ENCODE peak calls at places on chromosome 2, in eight cellular contexts. B is left lung, M is neural progenitor cell, S is IMR-90, G is right atrium auricular region, I is aorta, Q is lung, R is transverse colon. D is an unnamed sample.

GRCh38 chr2:146949400-146949799 is 895.4 kb upstream of the ACVR2A start:
- DNase-seq in B (no peak), M (no peak), S (no peak), G (no peak), I (no peak), Q (no peak), R (no peak), D (no peak)

GRCh38 chr2:137435176-137435575 is 529.1 kb upstream of the HNMT start:
- DNase-seq in B (no peak), M (no peak), S (no peak), G (no peak), I (no peak), Q (no peak), R (no peak), D (no peak)

GRCh38 chr2:239833728-239834109 is 191.4 kb downstream of the NDUFA10 start:
- DNase-seq in B (no peak), M (no peak), S (no peak), G (peak; percentile 46), I (no peak), Q (peak; percentile 27), R (no peak), D (no peak)

GRCh38 chr2:152542995-152543481 is 174.2 kb downstream of the PRPF40A start:
- DNase-seq in B (no peak), M (peak; percentile 77), S (peak; percentile 100), G (no peak), I (no peak), Q (no peak), R (no peak), D (no peak)

GRCh38 chr2:36511858-36512630 is 85.9 kb downstream of the FEZ2 start:
- DNase-seq in B (no peak), M (no peak), S (no peak), G (no peak), I (no peak), Q (no peak), R (no peak), D (no peak)

GRCh38 chr2:205405194-205405593 is 277.1 kb upstream of the NRP2 start:
- DNase-seq in B (no peak), M (no peak), S (peak; percentile 57), G (no peak), I (no peak), Q (no peak), R (no peak), D (no peak)

GRCh38 chr2:46510596-46511177 is 31.3 kb downstream of the TMEM247 start:
- DNase-seq in B (no peak), M (no peak), S (no peak), G (no peak), I (no peak), Q (no peak), R (no peak), D (no peak)

GRCh38 chr2:204315236-204315662 is 230.0 kb upstream of the PARD3B start:
- DNase-seq in B (no peak), M (no peak), S (peak; percentile 32), G (no peak), I (peak; percentile 70), Q (no peak), R (peak; percentile 13), D (no peak)

GRCh38 chr2:30677231-30677630 is 130.0 kb downstream of the CAPN13 start:
- DNase-seq in B (no peak), M (no peak), S (no peak), G (no peak), I (no peak), Q (no peak), R (no peak), D (no peak)

GRCh38 chr2:237474931-237475703 is 11.9 kb upstream of the MLPH start:
- DNase-seq in B (peak; percentile 86), M (peak; percentile 92), S (peak; percentile 77), G (peak; percentile 81), I (peak; percentile 94), Q (peak; percentile 84), R (peak; percentile 85), D (peak; percentile 96)

GRCh38 chr2:144553379-144553778 is 33.5 kb upstream of the ZEB2 start:
- DNase-seq in B (no peak), M (no peak), S (peak; percentile 97), G (no peak), I (no peak), Q (no peak), R (no peak), D (no peak)

GRCh38 chr2:191245046-191245868 is at the start of gene MYO1B:
- DNase-seq in B (peak; percentile 80), M (peak; percentile 95), S (peak; percentile 74), G (no peak), I (peak; percentile 92), Q (peak; percentile 76), R (peak; percentile 82), D (peak; percentile 88)

GRCh38 chr2:233501198-233502076 is 65.1 kb downstream of the USP40 start:
- DNase-seq in B (no peak), M (no peak), S (peak; percentile 81), G (no peak), I (no peak), Q (no peak), R (no peak), D (no peak)

GRCh38 chr2:147045113-147045512 is 799.7 kb upstream of the ACVR2A start:
- DNase-seq in B (no peak), M (peak; percentile 81), S (peak; percentile 22), G (peak; percentile 59), I (no peak), Q (peak; percentile 52), R (peak; percentile 60), D (peak; percentile 26)

GRCh38 chr2:37858197-37858711 is 66.8 kb upstream of the RMDN2 start:
- DNase-seq in B (no peak), M (no peak), S (peak; percentile 77), G (no peak), I (no peak), Q (no peak), R (peak; percentile 15), D (no peak)

GRCh38 chr2:9221223-9221622 is 14.6 kb downstream of the ASAP2 start:
- DNase-seq in B (no peak), M (no peak), S (no peak), G (peak; percentile 59), I (no peak), Q (no peak), R (no peak), D (no peak)

GRCh38 chr2:221075203-221075602 is 496.9 kb downstream of the EPHA4 start:
- DNase-seq in B (no peak), M (no peak), S (peak; percentile 92), G (no peak), I (no peak), Q (no peak), R (no peak), D (no peak)

GRCh38 chr2:10039658-10040410 is 3.5 kb upstream of the KLF11 start:
- DNase-seq in B (no peak), M (no peak), S (no peak), G (no peak), I (peak; percentile 81), Q (no peak), R (peak; percentile 42), D (peak; percentile 81)

GRCh38 chr2:138829326-138829725 is 49.1 kb upstream of the NXPH2 start:
- DNase-seq in B (no peak), M (peak; percentile 82), S (peak; percentile 4), G (no peak), I (no peak), Q (no peak), R (no peak), D (peak; percentile 21)

GRCh38 chr2:97844311-97844859 is 131.0 kb downstream of the ZAP70 start:
- DNase-seq in B (no peak), M (no peak), S (no peak), G (no peak), I (no peak), Q (no peak), R (no peak), D (no peak)

GRCh38 chr2:200379481-200380120 is 73.1 kb downstream of the SPATS2L start:
- DNase-seq in B (no peak), M (peak; percentile 69), S (no peak), G (no peak), I (no peak), Q (no peak), R (no peak), D (no peak)

GRCh38 chr2:110679337-110679707 is 1.5 kb upstream of the BUB1 start:
- DNase-seq in B (no peak), M (no peak), S (no peak), G (no peak), I (no peak), Q (no peak), R (no peak), D (peak; percentile 56)
- H3K27ac ChIP-seq in B (peak overlapping the region; percentile 84), M (no peak overlapping the region), S (no peak overlapping the region), G (no peak overlapping the region), I (no peak overlapping the region), Q (no peak overlapping the region), R (peak overlapping the region; percentile 88), D (no peak overlapping the region)

GRCh38 chr2:230874456-230874855 is 9.7 kb downstream of the ITM2C start:
- DNase-seq in B (no peak), M (no peak), S (no peak), G (no peak), I (no peak), Q (no peak), R (no peak), D (no peak)
- H3K4me1 ChIP-seq in B (peaks cover 19% of the 10 kb centered on the region), M (peaks cover 27% of the 10 kb centered on the region), S (no peaks in the 10 kb centered on the region), G (peaks cover 14% of the 10 kb centered on the region), I (no peaks in the 10 kb centered on the region), Q (no peaks in the 10 kb centered on the region), R (peaks cover 86% of the 10 kb centered on the region), D (no peaks in the 10 kb centered on the region)

DNA sequence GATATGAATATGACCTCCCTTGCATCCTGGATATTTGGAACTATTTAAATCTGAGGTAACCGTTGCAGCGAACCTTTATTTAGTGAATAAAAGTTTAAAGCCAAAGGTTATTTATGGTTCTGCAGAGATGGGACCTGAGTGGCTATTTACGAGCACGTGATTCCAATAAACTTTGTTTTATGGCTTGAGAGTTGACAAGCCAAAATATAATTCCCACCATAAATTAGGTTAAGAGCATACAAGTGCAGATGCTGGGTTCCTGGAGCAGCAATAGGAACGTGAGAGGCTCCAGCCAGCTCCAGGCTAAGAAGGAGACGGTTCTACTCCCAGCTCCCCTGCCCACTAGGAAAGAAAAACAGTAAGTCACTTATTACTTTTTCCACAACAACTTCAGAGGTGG is 5.2 kb upstream of the HOXD4 start:
- DNase-seq in B (no peak), M (no peak), S (no peak), G (no peak), I (no peak), Q (no peak), R (no peak), D (no peak)
- H3K27me3 ChIP-seq in B (peaks cover 71% of the 10 kb centered on the region), M (peaks cover 100% of the 10 kb centered on the region), S (peaks cover 72% of the 10 kb centered on the region), G (peaks cover 29% of the 10 kb centered on the region), I (no peaks in the 10 kb centered on the region), Q (peaks cover 14% of the 10 kb centered on the region), R (peaks cover 10% of the 10 kb centered on the region), D (peaks cover 8% of the 10 kb centered on the region)

GRCh38 chr2:62725712-62726055 is 20.2 kb downstream of the EHBP1 start:
- DNase-seq in B (no peak), M (no peak), S (no peak), G (no peak), I (no peak), Q (no peak), R (no peak), D (no peak)

GRCh38 chr2:62722679-62723078 is 17.2 kb downstream of the EHBP1 start:
- DNase-seq in B (no peak), M (no peak), S (no peak), G (no peak), I (no peak), Q (no peak), R (no peak), D (no peak)

GRCh38 chr2:62724886-62725711 is 19.6 kb downstream of the EHBP1 start:
- DNase-seq in B (no peak), M (peak; percentile 41), S (no peak), G (no peak), I (peak; percentile 71), Q (no peak), R (peak; percentile 26), D (peak; percentile 70)

GRCh38 chr2:62723253-62723652 is 17.7 kb downstream of the EHBP1 start:
- DNase-seq in B (no peak), M (no peak), S (no peak), G (no peak), I (no peak), Q (no peak), R (no peak), D (no peak)

GRCh38 chr2:62724106-62724505 is 18.6 kb downstream of the EHBP1 start:
- DNase-seq in B (no peak), M (no peak), S (peak; percentile 22), G (no peak), I (no peak), Q (no peak), R (no peak), D (no peak)
- H3K27ac ChIP-seq in B (no peak overlapping the region), M (no peak overlapping the region), S (no peak overlapping the region), G (no peak overlapping the region), I (no peak overlapping the region), Q (no peak overlapping the region), R (no peak overlapping the region), D (no peak overlapping the region)